ENCODE peak calls at places on chromosomes 4 and X, in eight cellular contexts. K is A549; Q is left lung; N is GM12865; O is fibroblast of pulmonary artery; L is cardiac muscle cell; P is OCI-LY7; H is CD8-positive, alpha-beta T cell. F is an unnamed sample.
A peak's percentile ranks its signal among the peaks of the same experiment; 100 is the strongest.

GRCh38 chrX:119684916-119685224 is 8.1 kb downstream of the SEPTIN6 start:
- DNase-seq in K (no peak), Q (no peak), N (no peak), O (no peak), L (no peak), P (no peak), H (no peak), F (no peak)

GRCh38 chr4:97670703-97671269 is 472.5 kb downstream of the STPG2 start:
- DNase-seq in K (no peak), Q (no peak), N (no peak), O (no peak), L (no peak), P (no peak), H (no peak), F (no peak)

GRCh38 chrX:65127804-65128203 is 151.6 kb upstream of the ZC4H2 start:
- DNase-seq in K (no peak), Q (no peak), N (no peak), O (no peak), L (no peak), P (no peak), H (no peak), F (no peak)

GRCh38 chr4:183940807-183941310 is 35.8 kb downstream of the STOX2 start:
- DNase-seq in K (no peak), Q (no peak), N (no peak), O (no peak), L (no peak), P (no peak), H (no peak), F (no peak)

GRCh38 chrX:13125188-13125587 is 80.8 kb upstream of the FAM9C start:
- DNase-seq in K (no peak), Q (no peak), N (no peak), O (no peak), L (no peak), P (no peak), H (no peak), F (no peak)

GRCh38 chrX:132483523-132483922 is 5.3 kb downstream of the MBNL3 start:
- DNase-seq in K (no peak), Q (no peak), N (no peak), O (no peak), L (no peak), P (no peak), H (no peak), F (no peak)

GRCh38 chrX:11629593-11630211 is 36.0 kb downstream of the ARHGAP6 start:
- DNase-seq in K (no peak), Q (peak; percentile 39), N (peak; percentile 72), O (peak; percentile 91), L (peak; percentile 91), P (no peak), H (no peak), F (peak; percentile 41)

GRCh38 chrX:45768666-45769065 is 568.0 kb upstream of the DIPK2B start:
- DNase-seq in K (no peak), Q (no peak), N (no peak), O (no peak), L (no peak), P (no peak), H (no peak), F (no peak)

GRCh38 chr4:76527666-76528065 is 92.6 kb downstream of the SHROOM3 start:
- DNase-seq in K (no peak), Q (no peak), N (no peak), O (no peak), L (no peak), P (no peak), H (no peak), F (no peak)

GRCh38 chrX:12488781-12489180 is 302.4 kb upstream of the PRPS2 start:
- DNase-seq in K (no peak), Q (no peak), N (no peak), O (peak; percentile 54), L (peak; percentile 21), P (no peak), H (no peak), F (no peak)

GRCh38 chr4:1294891-1295290 is 5.2 kb downstream of the MAEA start:
- DNase-seq in K (no peak), Q (no peak), N (no peak), O (no peak), L (no peak), P (no peak), H (no peak), F (no peak)

GRCh38 chr4:57137261-57137660 is 27.1 kb upstream of the IGFBP7 start:
- DNase-seq in K (no peak), Q (no peak), N (no peak), O (peak; percentile 14), L (no peak), P (no peak), H (no peak), F (no peak)

GRCh38 chr4:146243141-146243882 is 29.0 kb downstream of the REELD1 start:
- DNase-seq in K (no peak), Q (no peak), N (peak; percentile 86), O (peak; percentile 28), L (peak; percentile 20), P (peak; percentile 10), H (no peak), F (no peak)

DNA sequence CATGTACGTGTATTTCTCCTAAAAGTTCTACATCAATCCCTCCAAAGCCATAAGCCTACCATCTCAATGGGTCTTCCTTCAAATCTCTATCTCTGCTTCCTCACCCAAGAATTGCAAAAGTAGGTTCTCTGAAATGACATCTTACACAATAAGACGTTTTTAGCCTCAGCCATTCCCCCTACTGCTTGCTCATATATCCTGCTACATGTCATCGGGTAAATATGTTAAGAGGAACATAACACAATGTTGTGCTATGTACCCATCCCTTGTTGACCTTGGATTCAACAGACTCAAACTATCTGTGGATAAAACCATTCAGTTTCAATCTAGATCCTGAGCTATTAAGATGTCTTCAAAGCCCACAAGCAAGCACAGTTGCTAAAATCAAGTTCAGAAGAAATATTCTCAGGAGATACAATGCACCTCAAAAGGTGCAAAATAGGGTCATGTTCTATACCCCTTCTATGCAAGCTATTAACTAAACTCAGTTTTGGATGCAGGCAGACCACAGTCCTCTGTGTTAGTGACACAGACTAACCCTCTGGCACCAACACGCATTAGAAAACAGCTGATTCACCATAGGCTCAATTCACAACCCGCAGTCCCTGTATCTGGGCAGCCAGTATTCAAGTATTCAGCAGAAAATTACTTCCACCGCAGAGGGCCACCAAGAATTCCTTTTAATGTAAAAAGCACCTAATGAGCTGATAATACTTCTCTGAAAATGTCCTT is 56.8 kb downstream of the CD99L2 start:
- DNase-seq in K (no peak), Q (no peak), N (no peak), O (peak; percentile 61), L (peak; percentile 57), P (no peak), H (no peak), F (no peak)
- H3K4me3 ChIP-seq in K (no peak overlapping the region), Q (no peak overlapping the region), N (no peak overlapping the region), O (no peak overlapping the region), L (no peak overlapping the region), P (no peak overlapping the region), H (no peak overlapping the region), F (no peak overlapping the region)

GRCh38 chr4:40196260-40196659 is 571 bp upstream of the RHOH start:
- DNase-seq in K (no peak), Q (no peak), N (peak; percentile 62), O (no peak), L (no peak), P (peak; percentile 78), H (no peak), F (no peak)
- H3K4me3 ChIP-seq in K (no peak overlapping the region), Q (no peak overlapping the region), N (peak overlapping the region; percentile 87), O (no peak overlapping the region), L (no peak overlapping the region), P (peak overlapping the region; percentile 79), H (peak overlapping the region; percentile 87), F (no peak overlapping the region)

GRCh38 chr4:88535090-88535755 is 11.6 kb upstream of the PYURF start:
- DNase-seq in K (no peak), Q (no peak), N (no peak), O (no peak), L (no peak), P (no peak), H (no peak), F (no peak)

GRCh38 chr4:88533937-88534750 is 10.6 kb upstream of the PYURF start:
- DNase-seq in K (no peak), Q (no peak), N (no peak), O (peak; percentile 61), L (peak; percentile 49), P (no peak), H (no peak), F (no peak)

GRCh38 chr4:88531549-88531948 is 8.0 kb upstream of the PYURF start:
- DNase-seq in K (no peak), Q (no peak), N (no peak), O (no peak), L (no peak), P (no peak), H (no peak), F (no peak)

GRCh38 chr4:88528861-88529260 is 5.3 kb upstream of the PYURF start:
- DNase-seq in K (no peak), Q (no peak), N (no peak), O (peak; percentile 33), L (peak; percentile 17), P (no peak), H (no peak), F (no peak)

GRCh38 chr4:88533088-88533790 is 9.7 kb upstream of the PYURF start:
- DNase-seq in K (no peak), Q (no peak), N (no peak), O (peak; percentile 23), L (no peak), P (no peak), H (no peak), F (no peak)
- H3K4me3 ChIP-seq in K (no peak overlapping the region), Q (no peak overlapping the region), N (no peak overlapping the region), O (no peak overlapping the region), L (no peak overlapping the region), P (no peak overlapping the region), H (no peak overlapping the region), F (no peak overlapping the region)

DNA sequence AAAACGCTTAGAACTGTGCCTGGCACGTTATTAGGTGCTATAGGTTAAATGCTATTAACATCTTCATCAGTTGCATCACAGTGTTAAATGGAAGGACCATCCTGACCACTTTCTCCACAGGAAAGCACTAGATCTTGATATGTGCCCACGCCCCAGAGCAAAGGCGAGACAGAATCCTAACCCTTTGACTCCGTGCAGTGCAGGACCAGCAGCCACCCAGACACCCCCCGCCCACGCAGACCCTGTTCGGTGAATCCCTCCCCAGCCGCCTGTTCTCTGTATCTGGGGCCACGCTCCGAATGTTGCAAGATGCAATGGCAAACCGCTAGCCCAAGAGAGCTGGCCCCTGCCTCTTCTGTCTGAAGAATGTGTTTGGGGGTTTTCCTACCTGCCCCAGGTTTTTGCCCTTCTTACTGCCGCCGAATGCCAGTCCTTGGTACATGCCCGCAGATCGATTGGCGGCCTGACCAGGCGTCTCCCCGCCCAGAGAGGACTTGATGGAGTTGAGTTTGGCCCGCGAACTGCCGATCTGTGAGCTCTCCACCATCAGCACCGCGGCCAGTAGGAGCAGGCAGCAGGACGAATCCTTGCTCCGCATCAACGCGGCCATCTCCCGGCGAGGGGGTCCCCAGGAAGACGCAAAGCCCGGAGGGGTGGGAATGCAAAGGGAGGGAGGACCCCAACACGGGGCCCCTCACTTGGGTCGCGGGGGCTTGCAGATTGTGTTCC is 967 bp downstream of the DKK2 start:
- DNase-seq in K (no peak), Q (no peak), N (no peak), O (no peak), L (peak; percentile 29), P (no peak), H (no peak), F (no peak)
- H3K4me3 ChIP-seq in K (peak overlapping the region; percentile 12), Q (no peak overlapping the region), N (no peak overlapping the region), O (peak overlapping the region; percentile 46), L (peak overlapping the region; percentile 30), P (no peak overlapping the region), H (no peak overlapping the region), F (peak overlapping the region; percentile 49)

F was measured in breast epithelium.